ENCODE peak calls at places on chromosomes 1 and 21, in nine cellular contexts. One of them, this sample, is unnamed.

GRCh38 chr1:235703516-235703915 is 53.9 kb upstream of the GNG4 start:
- DNase-seq in fibroblast of lung: peak; percentile 24
- DNase-seq in HFF-Myc: no peak
- DNase-seq in pancreas: no peak
- DNase-seq in left ventricle myocardium inferior: no peak
- DNase-seq in cardiac muscle cell: no peak
- DNase-seq in BJ: peak; percentile 11
- DNase-seq in stomach: no peak
- DNase-seq in psoas muscle: no peak
- DNase-seq in this sample: peak; percentile 54

GRCh38 chr21:33266050-33266783 is at the start of gene IL10RB:
- DNase-seq in fibroblast of lung: peak; percentile 46
- DNase-seq in left ventricle myocardium inferior: peak; percentile 81
- DNase-seq in BJ: no peak
- DNase-seq in pancreas: peak; percentile 81
- DNase-seq in HFF-Myc: no peak
- DNase-seq in cardiac muscle cell: peak; percentile 81
- DNase-seq in stomach: peak; percentile 78
- DNase-seq in psoas muscle: peak; percentile 82
- DNase-seq in this sample: peak; percentile 60

GRCh38 chr1:22287946-22288520 is 145.1 kb upstream of the WNT4 start:
- DNase-seq in fibroblast of lung: no peak
- DNase-seq in psoas muscle: no peak
- DNase-seq in stomach: peak; percentile 7
- DNase-seq in cardiac muscle cell: no peak
- DNase-seq in HFF-Myc: no peak
- DNase-seq in pancreas: no peak
- DNase-seq in left ventricle myocardium inferior: no peak
- DNase-seq in BJ: no peak
- DNase-seq in this sample: no peak

GRCh38 chr1:240319998-240320397 is 228.3 kb downstream of the FMN2 start:
- DNase-seq in BJ: no peak
- DNase-seq in cardiac muscle cell: no peak
- DNase-seq in pancreas: no peak
- DNase-seq in fibroblast of lung: no peak
- DNase-seq in stomach: no peak
- DNase-seq in left ventricle myocardium inferior: no peak
- DNase-seq in HFF-Myc: no peak
- DNase-seq in psoas muscle: no peak
- DNase-seq in this sample: no peak

GRCh38 chr1:118894836-118895235 is 93.3 kb downstream of the TBX15 start:
- DNase-seq in fibroblast of lung: no peak
- DNase-seq in left ventricle myocardium inferior: no peak
- DNase-seq in HFF-Myc: no peak
- DNase-seq in BJ: no peak
- DNase-seq in cardiac muscle cell: no peak
- DNase-seq in psoas muscle: no peak
- DNase-seq in stomach: no peak
- DNase-seq in pancreas: no peak
- DNase-seq in this sample: no peak

GRCh38 chr1:180194546-180195207 is 35.4 kb upstream of the LHX4 start:
- DNase-seq in psoas muscle: no peak
- DNase-seq in left ventricle myocardium inferior: no peak
- DNase-seq in cardiac muscle cell: no peak
- DNase-seq in stomach: no peak
- DNase-seq in pancreas: no peak
- DNase-seq in BJ: no peak
- DNase-seq in HFF-Myc: no peak
- DNase-seq in fibroblast of lung: no peak
- DNase-seq in this sample: no peak

GRCh38 chr21:25421327-25422028 is 185.8 kb downstream of the MRPL39 start:
- DNase-seq in psoas muscle: no peak
- DNase-seq in left ventricle myocardium inferior: no peak
- DNase-seq in pancreas: no peak
- DNase-seq in HFF-Myc: no peak
- DNase-seq in BJ: no peak
- DNase-seq in fibroblast of lung: peak; percentile 76
- DNase-seq in stomach: peak; percentile 39
- DNase-seq in cardiac muscle cell: peak; percentile 67
- DNase-seq in this sample: peak; percentile 54

GRCh38 chr1:201126832-201127754 is at the start of gene ASCL5:
- DNase-seq in left ventricle myocardium inferior: no peak
- DNase-seq in stomach: peak; percentile 79
- DNase-seq in HFF-Myc: no peak
- DNase-seq in pancreas: peak; percentile 84
- DNase-seq in BJ: no peak
- DNase-seq in fibroblast of lung: peak; percentile 34
- DNase-seq in cardiac muscle cell: no peak
- DNase-seq in psoas muscle: no peak
- DNase-seq in this sample: peak; percentile 50

GRCh38 chr1:54355931-54356679 is 50.1 kb downstream of the SSBP3 start:
- DNase-seq in cardiac muscle cell: peak; percentile 89
- DNase-seq in BJ: no peak
- DNase-seq in left ventricle myocardium inferior: no peak
- DNase-seq in psoas muscle: no peak
- DNase-seq in fibroblast of lung: no peak
- DNase-seq in HFF-Myc: no peak
- DNase-seq in pancreas: peak; percentile 75
- DNase-seq in stomach: no peak
- DNase-seq in this sample: no peak

GRCh38 chr1:55033215-55033614 is 6.1 kb upstream of the PCSK9 start:
- DNase-seq in HFF-Myc: no peak
- DNase-seq in stomach: no peak
- DNase-seq in cardiac muscle cell: no peak
- DNase-seq in fibroblast of lung: no peak
- DNase-seq in pancreas: no peak
- DNase-seq in BJ: no peak
- DNase-seq in psoas muscle: no peak
- DNase-seq in left ventricle myocardium inferior: no peak
- DNase-seq in this sample: no peak

GRCh38 chr1:204611036-204611435 is 74.5 kb downstream of the LRRN2 start:
- DNase-seq in psoas muscle: no peak
- DNase-seq in HFF-Myc: no peak
- DNase-seq in left ventricle myocardium inferior: no peak
- DNase-seq in stomach: no peak
- DNase-seq in fibroblast of lung: no peak
- DNase-seq in cardiac muscle cell: no peak
- DNase-seq in BJ: no peak
- DNase-seq in pancreas: no peak
- DNase-seq in this sample: no peak

GRCh38 chr1:109806733-109807397 is 43.1 kb upstream of the EPS8L3 start:
- DNase-seq in fibroblast of lung: peak; percentile 54
- DNase-seq in HFF-Myc: no peak
- DNase-seq in stomach: peak; percentile 21
- DNase-seq in BJ: no peak
- DNase-seq in left ventricle myocardium inferior: no peak
- DNase-seq in psoas muscle: peak; percentile 50
- DNase-seq in pancreas: no peak
- DNase-seq in cardiac muscle cell: no peak
- DNase-seq in this sample: no peak

GRCh38 chr1:109805486-109806180 is 41.9 kb upstream of the EPS8L3 start:
- DNase-seq in cardiac muscle cell: no peak
- DNase-seq in stomach: peak; percentile 61
- DNase-seq in left ventricle myocardium inferior: no peak
- DNase-seq in HFF-Myc: no peak
- DNase-seq in pancreas: no peak
- DNase-seq in fibroblast of lung: no peak
- DNase-seq in BJ: no peak
- DNase-seq in psoas muscle: peak; percentile 26
- DNase-seq in this sample: peak; percentile 32

GRCh38 chr1:109807398-109807795 is 43.7 kb upstream of the EPS8L3 start:
- DNase-seq in HFF-Myc: no peak
- DNase-seq in fibroblast of lung: no peak
- DNase-seq in psoas muscle: peak; percentile 51
- DNase-seq in pancreas: no peak
- DNase-seq in cardiac muscle cell: no peak
- DNase-seq in stomach: no peak
- DNase-seq in BJ: no peak
- DNase-seq in left ventricle myocardium inferior: no peak
- DNase-seq in this sample: no peak

GRCh38 chr1:109807822-109808680 is 44.3 kb upstream of the EPS8L3 start:
- DNase-seq in psoas muscle: peak; percentile 23
- DNase-seq in fibroblast of lung: peak; percentile 36
- DNase-seq in BJ: no peak
- DNase-seq in pancreas: no peak
- DNase-seq in cardiac muscle cell: no peak
- DNase-seq in HFF-Myc: no peak
- DNase-seq in left ventricle myocardium inferior: no peak
- DNase-seq in stomach: no peak
- DNase-seq in this sample: peak; percentile 35

DNA sequence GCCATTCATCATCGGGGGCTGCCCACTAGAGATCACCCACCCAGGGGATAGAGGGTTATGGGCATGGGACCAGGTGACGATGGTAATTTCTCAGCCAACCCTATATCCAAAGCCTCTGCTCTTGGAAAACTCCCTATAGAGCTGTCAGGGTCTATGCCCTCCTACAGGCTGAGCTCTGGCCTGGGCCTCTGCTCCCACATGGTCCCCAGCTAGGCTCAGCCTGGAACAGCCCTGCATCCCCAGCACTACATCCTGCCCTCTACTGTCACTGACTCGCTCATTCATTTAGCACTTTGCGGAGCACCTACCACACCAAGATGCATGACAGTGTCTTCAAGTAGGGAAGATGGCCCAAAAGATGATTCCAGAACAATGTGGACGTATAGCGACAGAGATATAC is 45.0 kb upstream of the EPS8L3 start:
- DNase-seq in HFF-Myc: no peak
- DNase-seq in left ventricle myocardium inferior: no peak
- DNase-seq in psoas muscle: no peak
- DNase-seq in pancreas: no peak
- DNase-seq in fibroblast of lung: no peak
- DNase-seq in BJ: no peak
- DNase-seq in stomach: no peak
- DNase-seq in cardiac muscle cell: no peak
- DNase-seq in this sample: no peak
- TF ChIP-seq CTCF in HFF-Myc: no peak
- TF ChIP-seq CTCF in left ventricle myocardium inferior: no peak
- TF ChIP-seq CTCF in psoas muscle: no peak
- TF ChIP-seq CTCF in pancreas: no peak
- TF ChIP-seq CTCF in fibroblast of lung: no peak
- TF ChIP-seq CTCF in BJ: no peak
- TF ChIP-seq CTCF in stomach: no peak
- TF ChIP-seq CTCF in cardiac muscle cell: no peak
- TF ChIP-seq CTCF in this sample: no peak

DNA sequence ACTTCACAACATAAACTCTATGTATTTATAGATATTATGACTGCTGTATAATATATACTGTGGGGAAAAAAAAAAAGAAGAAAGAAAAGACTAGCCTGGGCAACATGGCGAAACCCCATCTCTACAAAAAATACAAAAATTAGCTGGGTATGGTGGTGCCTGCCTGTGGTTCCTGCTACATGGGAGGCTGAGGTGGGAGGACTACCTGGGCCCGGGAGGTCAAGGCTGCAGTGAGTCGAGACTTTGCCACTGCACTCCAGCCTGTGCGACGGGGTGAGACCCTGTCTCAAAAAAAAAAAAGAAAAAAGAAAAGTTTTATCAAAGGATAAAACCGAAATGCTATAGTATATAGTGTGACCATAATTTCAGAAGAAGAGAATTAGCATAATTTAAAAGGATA is 2.7 kb downstream of the EXOC8 start:
- DNase-seq in HFF-Myc: no peak
- DNase-seq in psoas muscle: no peak
- DNase-seq in pancreas: no peak
- DNase-seq in fibroblast of lung: no peak
- DNase-seq in cardiac muscle cell: no peak
- DNase-seq in stomach: no peak
- DNase-seq in BJ: no peak
- DNase-seq in left ventricle myocardium inferior: no peak
- DNase-seq in this sample: no peak
- H3K4me3 ChIP-seq in HFF-Myc: peak overlapping the region; percentile 74
- H3K4me3 ChIP-seq in psoas muscle: peak overlapping the region; percentile 95
- H3K4me3 ChIP-seq in pancreas: no peak overlapping the region
- H3K4me3 ChIP-seq in fibroblast of lung: peak overlapping the region; percentile 96
- H3K4me3 ChIP-seq in cardiac muscle cell: peak overlapping the region; percentile 62
- H3K4me3 ChIP-seq in stomach: peak overlapping the region; percentile 95
- H3K4me3 ChIP-seq in BJ: peak overlapping the region; percentile 27
- H3K4me3 ChIP-seq in left ventricle myocardium inferior: peak overlapping the region; percentile 97
- H3K4me3 ChIP-seq in this sample: peak overlapping the region; percentile 33

GRCh38 chr1:97053275-97053674 is 331.7 kb downstream of the PTBP2 start:
- DNase-seq in left ventricle myocardium inferior: no peak
- DNase-seq in psoas muscle: no peak
- DNase-seq in stomach: no peak
- DNase-seq in fibroblast of lung: no peak
- DNase-seq in BJ: no peak
- DNase-seq in HFF-Myc: no peak
- DNase-seq in cardiac muscle cell: no peak
- DNase-seq in pancreas: no peak
- DNase-seq in this sample: no peak

GRCh38 chr1:97047412-97047793 is 325.8 kb downstream of the PTBP2 start:
- DNase-seq in stomach: no peak
- DNase-seq in pancreas: no peak
- DNase-seq in psoas muscle: no peak
- DNase-seq in BJ: no peak
- DNase-seq in HFF-Myc: no peak
- DNase-seq in cardiac muscle cell: no peak
- DNase-seq in left ventricle myocardium inferior: no peak
- DNase-seq in fibroblast of lung: no peak
- DNase-seq in this sample: no peak

GRCh38 chr1:97051823-97052222 is 330.2 kb downstream of the PTBP2 start:
- DNase-seq in stomach: no peak
- DNase-seq in BJ: no peak
- DNase-seq in pancreas: no peak
- DNase-seq in psoas muscle: no peak
- DNase-seq in cardiac muscle cell: no peak
- DNase-seq in HFF-Myc: no peak
- DNase-seq in left ventricle myocardium inferior: no peak
- DNase-seq in fibroblast of lung: no peak
- DNase-seq in this sample: no peak

GRCh38 chr1:97046765-97047411 is 325.3 kb downstream of the PTBP2 start:
- DNase-seq in stomach: no peak
- DNase-seq in pancreas: no peak
- DNase-seq in fibroblast of lung: no peak
- DNase-seq in psoas muscle: no peak
- DNase-seq in BJ: no peak
- DNase-seq in left ventricle myocardium inferior: no peak
- DNase-seq in cardiac muscle cell: no peak
- DNase-seq in HFF-Myc: no peak
- DNase-seq in this sample: no peak

DNA sequence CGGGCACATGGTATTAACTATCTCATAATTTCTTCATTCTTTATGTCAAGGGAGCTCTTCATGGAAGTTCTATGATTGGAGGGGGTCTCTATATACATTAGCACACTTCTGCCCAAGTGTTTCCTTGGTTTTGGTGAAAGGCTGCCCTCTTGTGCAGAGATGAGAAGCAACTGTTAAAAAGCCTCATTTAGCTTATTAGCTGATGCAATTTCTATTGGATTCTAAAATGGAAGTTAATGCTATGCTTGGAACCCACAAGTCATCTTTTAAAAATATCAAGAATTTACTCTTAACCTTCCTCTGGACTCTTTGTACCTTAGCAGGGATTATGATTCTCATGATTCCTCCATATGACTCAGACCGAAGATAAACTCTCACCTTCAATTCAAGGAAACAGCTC is 328.9 kb downstream of the PTBP2 start:
- DNase-seq in fibroblast of lung: peak; percentile 70
- DNase-seq in pancreas: no peak
- DNase-seq in left ventricle myocardium inferior: no peak
- DNase-seq in BJ: no peak
- DNase-seq in HFF-Myc: no peak
- DNase-seq in cardiac muscle cell: peak; percentile 65
- DNase-seq in psoas muscle: no peak
- DNase-seq in stomach: no peak
- DNase-seq in this sample: peak; percentile 56
- TF ChIP-seq CTCF in fibroblast of lung: peak; percentile 63
- TF ChIP-seq CTCF in pancreas: no peak
- TF ChIP-seq CTCF in left ventricle myocardium inferior: peak; percentile 12
- TF ChIP-seq CTCF in BJ: peak; percentile 44
- TF ChIP-seq CTCF in HFF-Myc: peak; percentile 29
- TF ChIP-seq CTCF in cardiac muscle cell: peak; percentile 63
- TF ChIP-seq CTCF in psoas muscle: no peak
- TF ChIP-seq CTCF in stomach: no peak
- TF ChIP-seq CTCF in this sample: peak; percentile 55

GRCh38 chr1:151907363-151908139 is 1.8 kb downstream of the THEM4 start:
- DNase-seq in stomach: no peak
- DNase-seq in BJ: no peak
- DNase-seq in fibroblast of lung: peak; percentile 20
- DNase-seq in psoas muscle: no peak
- DNase-seq in pancreas: no peak
- DNase-seq in HFF-Myc: no peak
- DNase-seq in cardiac muscle cell: no peak
- DNase-seq in left ventricle myocardium inferior: no peak
- DNase-seq in this sample: no peak
- H3K4me3 ChIP-seq in stomach: no peak overlapping the region
- H3K4me3 ChIP-seq in BJ: no peak overlapping the region
- H3K4me3 ChIP-seq in fibroblast of lung: no peak overlapping the region
- H3K4me3 ChIP-seq in psoas muscle: no peak overlapping the region
- H3K4me3 ChIP-seq in pancreas: no peak overlapping the region
- H3K4me3 ChIP-seq in HFF-Myc: no peak overlapping the region
- H3K4me3 ChIP-seq in cardiac muscle cell: no peak overlapping the region
- H3K4me3 ChIP-seq in left ventricle myocardium inferior: no peak overlapping the region
- H3K4me3 ChIP-seq in this sample: no peak overlapping the region